ENCODE peak calls at places on chromosomes 16 and 17, in six cellular contexts. U, S, E, K, Z and Q are unnamed samples.

GRCh38 chr17:11205656-11206055 is 35.4 kb upstream of the SHISA6 start:
- DNase-seq in U (no peak), E (no peak), K (no peak), S (no peak), Z (no peak), Q (no peak)

GRCh38 chr17:9239821-9240658 is 218.7 kb downstream of the NTN1 start:
- DNase-seq in S (peak), Z (peak), U (peak), K (no peak), E (no peak), Q (peak)

GRCh38 chr16:84040823-84041391 is 1.7 kb downstream of the SLC38A8 start:
- DNase-seq in E (no peak), K (no peak), U (no peak), S (no peak), Z (no peak), Q (no peak)

GRCh38 chr17:17738901-17739300 is 57.6 kb downstream of the RAI1 start:
- DNase-seq in U (no peak), Z (no peak), S (no peak), E (no peak), K (no peak), Q (no peak)

GRCh38 chr17:22138861-22139469 is 446.6 kb downstream of the KCNJ18 start:
- DNase-seq in S (no peak), U (no peak), E (no peak), Z (no peak), K (no peak), Q (no peak)

GRCh38 chr16:27441998-27442397 is 40.0 kb downstream of the IL21R start:
- DNase-seq in Z (no peak), E (no peak), K (no peak), U (no peak), S (no peak), Q (no peak)

GRCh38 chr16:20073203-20074088 is at the start of gene GPR139:
- DNase-seq in K (no peak), U (no peak), S (peak), E (no peak), Z (peak), Q (no peak)

GRCh38 chr16:67269766-67270165 is 9.6 kb upstream of the PLEKHG4 start:
- DNase-seq in S (no peak), K (no peak), Z (no peak), E (no peak), U (peak), Q (no peak)

GRCh38 chr16:4801051-4801961 is 1.1 kb downstream of the ROGDI start:
- DNase-seq in Z (no peak), S (no peak), U (no peak), K (no peak), E (no peak), Q (no peak)

GRCh38 chr16:2925951-2926659 is 14.4 kb downstream of the FLYWCH1 start:
- DNase-seq in Z (no peak), U (no peak), K (no peak), E (no peak), S (no peak), Q (no peak)

GRCh38 chr16:23509763-23510153 is 536 bp downstream of the GGA2 start:
- DNase-seq in E (no peak), S (peak), K (no peak), U (peak), Z (no peak), Q (no peak)

GRCh38 chr17:58172369-58173071 is 5.7 kb downstream of the OR4D2 start:
- DNase-seq in Z (peak), E (peak), U (peak), S (no peak), K (peak), Q (no peak)

GRCh38 chr17:81002409-81003361 is 11.0 kb downstream of the CHMP6 start:
- DNase-seq in Z (peak), E (no peak), U (peak), S (no peak), K (no peak), Q (no peak)

GRCh38 chr17:51710289-51710979 is 448.1 kb downstream of the CA10 start:
- DNase-seq in Z (no peak), E (no peak), K (no peak), S (no peak), U (no peak), Q (no peak)

GRCh38 chr17:34116306-34116705 is 138.8 kb upstream of the CCL2 start:
- DNase-seq in K (no peak), U (no peak), Z (no peak), E (no peak), S (no peak), Q (no peak)

GRCh38 chr17:27230996-27231395 is 62.9 kb upstream of the WSB1 start:
- DNase-seq in U (no peak), E (no peak), S (no peak), Z (no peak), K (no peak), Q (no peak)

GRCh38 chr16:29663020-29663828 is at the start of gene SPN:
- DNase-seq in K (no peak), Z (no peak), E (no peak), U (peak), S (no peak), Q (peak)

GRCh38 chr16:735982-736453 is 4.8 kb downstream of the CIAO3 start:
- DNase-seq in U (no peak), Z (no peak), E (no peak), S (no peak), K (no peak), Q (no peak)

GRCh38 chr17:75110307-75110937 is 653 bp downstream of the ARMC7 start:
- DNase-seq in S (peak), Z (no peak), U (peak), K (no peak), E (no peak), Q (no peak)

GRCh38 chr16:11142951-11143740 is 112.9 kb downstream of the SOCS1 start:
- DNase-seq in U (no peak), K (no peak), S (no peak), E (no peak), Z (no peak), Q (no peak)

GRCh38 chr17:61813211-61813610 is 50.1 kb downstream of the BRIP1 start:
- DNase-seq in K (no peak), S (no peak), U (no peak), E (no peak), Z (no peak), Q (no peak)

GRCh38 chr16:77499373-77500285 is 64.8 kb upstream of the ADAMTS18 start:
- DNase-seq in K (no peak), U (no peak), S (no peak), Z (no peak), E (no peak), Q (no peak)

GRCh38 chr17:7133424-7133823 is 18.8 kb upstream of the ASGR2 start:
- DNase-seq in K (peak), E (peak), S (no peak), U (peak), Z (peak), Q (peak)

GRCh38 chr16:28041615-28042014 is 21.9 kb downstream of the GSG1L start:
- DNase-seq in S (no peak), E (no peak), Z (no peak), U (no peak), K (no peak), Q (no peak)

GRCh38 chr17:81831563-81831956 is 1.5 kb downstream of the MCRIP1 start:
- DNase-seq in K (no peak), E (no peak), U (peak), Z (no peak), S (no peak), Q (no peak)

GRCh38 chr16:87855852-87856715 is 13.2 kb downstream of the SLC7A5 start:
- DNase-seq in Z (peak), U (peak), S (no peak), E (no peak), K (peak), Q (no peak)

GRCh38 chr17:44759096-44759915 is 518 bp downstream of the ADAM11 start:
- DNase-seq in U (no peak), Z (peak), K (no peak), E (no peak), S (no peak), Q (no peak)

GRCh38 chr16:14965328-14965727 is 9.5 kb upstream of the PDXDC1 start:
- DNase-seq in U (no peak), Z (no peak), K (no peak), S (no peak), E (no peak), Q (no peak)

GRCh38 chr17:78230996-78231931 is at the start of gene TMEM235:
- DNase-seq in K (no peak), U (no peak), S (peak), E (no peak), Z (peak), Q (no peak)

GRCh38 chr17:70604854-70605253 is 435.5 kb downstream of the KCNJ2 start:
- DNase-seq in E (no peak), Z (no peak), S (no peak), U (no peak), K (no peak), Q (no peak)

GRCh38 chr17:57442914-57443571 is 186.7 kb downstream of the MSI2 start:
- DNase-seq in U (no peak), S (no peak), Z (no peak), E (no peak), K (no peak), Q (peak)

DNA sequence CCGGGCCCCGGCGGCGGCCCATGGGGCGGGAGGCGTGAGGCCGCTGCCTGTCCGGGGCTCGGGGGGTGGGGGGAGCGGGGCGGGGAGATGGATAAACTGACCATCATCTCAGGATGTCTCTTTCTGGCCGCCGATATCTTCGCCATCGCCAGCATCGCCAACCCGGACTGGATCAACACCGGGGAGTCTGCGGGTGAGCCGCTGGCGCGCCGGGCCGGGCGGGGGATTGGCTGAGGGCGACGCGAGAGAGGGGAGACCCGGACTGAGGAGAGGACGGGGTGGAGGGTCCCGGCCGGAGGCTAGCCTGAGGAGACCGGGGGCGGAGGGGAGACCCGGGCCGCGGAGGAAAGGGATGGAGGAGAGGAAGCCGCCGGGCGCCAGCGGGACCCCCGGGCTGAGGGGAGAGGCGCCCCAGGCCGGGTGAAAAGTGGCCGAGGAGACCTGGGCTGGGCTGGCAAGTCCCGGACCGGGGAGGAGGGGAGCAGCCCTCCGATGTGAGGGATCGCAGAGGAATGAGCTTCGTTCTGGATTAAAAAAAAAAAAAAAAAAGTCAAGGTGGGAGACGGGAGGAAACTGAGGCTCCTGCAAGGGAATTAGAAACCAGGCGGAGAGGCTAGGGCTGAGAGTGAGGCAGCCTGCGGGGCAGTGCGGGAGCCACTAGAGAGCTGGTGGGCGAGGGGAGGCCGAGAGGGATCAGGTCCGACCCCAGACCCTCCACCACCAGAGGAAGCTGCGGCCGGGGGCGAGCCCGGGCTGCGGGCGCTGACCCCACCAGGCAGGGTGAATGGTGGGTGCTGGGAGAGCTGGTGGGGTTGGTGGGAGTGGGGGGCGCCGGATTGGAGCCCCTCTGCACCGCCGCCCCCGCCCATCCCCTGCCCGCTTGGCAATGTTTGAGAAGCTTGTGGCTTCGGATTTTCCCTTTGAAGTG is 568 bp downstream of the MOSMO start:
- DNase-seq in E (no peak), S (peak), U (peak), K (no peak), Z (peak), Q (no peak)
- H3K27ac ChIP-seq in E (peak), S (no peak), U (no peak), K (peak), Z (peak), Q (peak)

DNA sequence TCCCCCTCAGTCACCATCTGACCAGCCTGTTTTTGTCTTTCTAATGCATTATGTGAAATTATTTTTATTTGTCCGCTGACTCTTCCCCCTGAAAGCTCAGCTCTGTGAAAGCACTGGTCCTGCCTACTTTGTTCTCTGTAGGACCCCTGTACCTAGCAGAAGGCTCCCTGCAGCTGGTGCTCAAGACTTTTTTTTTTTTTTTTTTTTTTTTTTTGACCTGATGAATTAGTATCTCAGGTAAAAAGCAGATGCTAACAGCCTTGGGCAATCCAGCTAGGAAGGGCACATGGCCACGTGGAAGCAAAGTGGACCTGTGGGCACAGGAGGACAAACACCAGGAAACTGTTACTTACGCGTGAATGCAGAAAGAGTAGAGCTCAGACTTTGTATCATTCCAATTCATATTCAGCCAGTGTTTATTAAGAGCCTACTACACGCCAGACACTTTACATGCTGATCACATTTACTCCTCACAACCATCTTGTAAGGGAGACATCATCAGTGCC is 629 bp upstream of the UNC119 start:
- DNase-seq in U (no peak), Z (no peak), S (no peak), K (no peak), E (no peak), Q (no peak)
- H3K4me3 ChIP-seq in U (no peak), Z (no peak), S (peak), K (no peak), E (no peak), Q (no peak)

GRCh38 chr17:12851901-12852435 is 62.7 kb downstream of the ARHGAP44 start:
- DNase-seq in E (no peak), Z (no peak), U (no peak), S (no peak), K (no peak), Q (no peak)
- TF ChIP-seq GABPA in E (no peak), Z (no peak), U (no peak), S (no peak), K (no peak), Q (no peak)

GRCh38 chr17:38705523-38705802 is 390 bp downstream of the MLLT6 start:
- DNase-seq in K (no peak), Z (peak), S (no peak), U (no peak), E (no peak), Q (no peak)
- H3K27ac ChIP-seq in K (peak), Z (peak), S (no peak), U (peak), E (peak), Q (no peak)

DNA sequence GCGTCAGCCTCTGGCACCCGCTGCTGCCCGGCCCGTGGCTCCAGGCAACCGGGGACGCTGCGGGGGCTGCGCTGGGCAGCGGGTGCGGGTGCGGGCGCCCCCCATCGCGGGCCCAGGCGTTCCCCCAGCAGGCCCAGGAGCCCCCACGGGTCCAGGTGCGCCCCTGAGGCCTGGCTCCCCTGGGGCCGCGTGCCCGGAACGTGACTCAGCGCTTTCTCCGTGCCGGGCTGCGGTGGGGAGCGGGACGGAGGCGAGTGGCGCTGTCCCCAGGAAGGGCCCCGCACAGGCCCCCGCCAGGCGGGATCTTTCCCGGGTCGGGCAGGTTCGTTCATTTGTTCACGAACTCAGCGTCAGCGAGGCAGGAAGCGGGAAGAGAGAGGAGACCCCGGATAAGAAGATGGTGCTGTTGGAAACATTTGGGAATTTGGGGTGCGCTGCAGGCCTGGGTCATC is 18.4 kb upstream of the EXOC7 start:
- DNase-seq in K (no peak), U (no peak), Z (no peak), E (no peak), S (peak), Q (no peak)
- H3K4me3 ChIP-seq in K (no peak), U (no peak), Z (no peak), E (peak), S (peak), Q (peak)

GRCh38 chr16:57774886-57775285 is 27.4 kb downstream of the KIFC3 start:
- DNase-seq in Z (no peak), E (no peak), K (no peak), U (no peak), S (no peak), Q (no peak)
- TF ChIP-seq GABPA in Z (no peak), E (no peak), K (no peak), U (no peak), S (no peak), Q (no peak)

GRCh38 chr16:75476817-75477216 is 12.3 kb upstream of the TMEM170A start:
- DNase-seq in E (no peak), K (no peak), S (no peak), U (no peak), Z (no peak), Q (no peak)
- H3K27ac ChIP-seq in E (no peak), K (no peak), S (no peak), U (no peak), Z (no peak), Q (no peak)

DNA sequence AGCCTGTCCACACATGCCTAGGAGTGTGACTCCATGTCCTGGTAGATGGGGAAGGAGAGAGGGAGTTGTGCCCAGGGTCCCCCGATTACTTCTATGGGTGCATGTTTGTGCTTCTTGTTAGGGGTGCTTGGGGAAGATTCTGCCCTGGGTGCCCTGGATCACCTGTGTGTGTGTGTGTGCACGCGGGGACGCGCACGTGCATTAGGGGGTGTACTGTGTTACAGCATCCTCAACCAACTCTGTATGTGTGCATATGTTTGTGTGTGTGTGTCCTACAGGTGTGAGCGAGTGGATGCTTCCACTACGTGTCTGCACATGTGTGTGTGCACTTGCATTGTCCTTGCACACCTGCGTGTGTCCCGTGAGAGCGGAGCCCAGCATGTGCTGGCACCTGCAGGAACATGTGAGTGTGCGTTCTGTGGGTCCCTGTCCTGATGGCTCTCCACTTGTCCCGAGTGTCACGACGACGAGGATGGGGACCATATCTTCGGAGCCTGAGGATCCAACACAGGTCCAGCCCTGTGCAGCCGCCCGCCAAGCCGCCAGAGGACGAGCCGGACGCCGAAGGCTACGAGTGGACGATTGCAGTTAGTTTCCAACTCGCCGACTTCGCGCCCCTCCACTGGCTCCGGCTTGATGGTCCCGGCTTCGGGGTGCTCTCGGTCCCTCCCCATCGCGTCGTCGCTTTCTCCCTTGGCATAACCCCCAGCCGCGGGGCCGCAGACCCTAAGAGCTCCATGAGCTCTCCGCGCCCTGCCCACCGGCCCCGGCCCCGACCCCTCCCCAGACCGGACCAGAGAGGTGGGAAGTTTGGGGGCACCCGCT is 6.0 kb upstream of the TBC1D3B start:
- DNase-seq in U (no peak), E (no peak), S (peak), Z (no peak), K (no peak), Q (no peak)
- H3K4me3 ChIP-seq in U (no peak), E (no peak), S (peak), Z (peak), K (peak), Q (peak)

GRCh38 chr17:49815761-49816281 is 27.3 kb downstream of the KAT7 start:
- DNase-seq in K (no peak), Z (no peak), E (no peak), U (no peak), S (no peak), Q (no peak)

GRCh38 chr17:49819118-49819517 is 28.8 kb downstream of the TAC4 start:
- DNase-seq in U (no peak), E (no peak), K (no peak), S (no peak), Z (no peak), Q (no peak)

GRCh38 chr17:49819651-49820050 is 28.2 kb downstream of the TAC4 start:
- DNase-seq in K (no peak), E (no peak), Z (no peak), S (no peak), U (no peak), Q (no peak)

GRCh38 chr17:49820773-49821172 is 27.1 kb downstream of the TAC4 start:
- DNase-seq in Z (no peak), E (no peak), K (no peak), S (no peak), U (no peak), Q (no peak)

DNA sequence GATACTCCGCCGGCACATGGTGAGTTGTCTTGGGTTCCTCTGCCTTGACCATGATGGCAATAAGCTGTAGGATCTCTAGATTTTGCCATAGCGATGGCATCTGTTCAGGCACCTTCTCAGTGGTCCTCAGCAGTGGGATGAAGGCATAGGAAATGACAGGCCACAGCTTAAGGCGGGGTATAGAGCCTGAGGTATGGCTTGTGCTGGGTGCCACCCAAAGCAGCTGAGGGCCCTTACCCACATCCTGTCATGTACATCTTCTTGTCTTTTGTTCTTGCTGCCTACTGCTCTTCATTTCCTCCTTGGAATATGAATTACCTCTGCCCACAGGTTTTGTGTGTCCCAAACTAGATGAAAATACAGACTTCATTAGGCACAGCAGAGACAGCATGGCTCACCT is 29.5 kb downstream of the KAT7 start:
- DNase-seq in U (no peak), S (no peak), E (no peak), Z (no peak), K (no peak), Q (no peak)
- TF ChIP-seq GABPA in U (no peak), S (no peak), E (no peak), Z (no peak), K (no peak), Q (no peak)